ENCODE peak calls at places on chromosome 21, in seven cellular contexts. S is NCI-H510A, R is GM12865, E is AG08395, H is AG09319, Y is OCI-M1, F is adrenal gland. W is an unnamed sample.

GRCh38 chr21:41784456-41785102 is 17.7 kb upstream of the RIPK4 start:
- DNase-seq in F (no peak), Y (no peak), H (no peak), S (no peak), E (no peak), R (no peak), W (no peak)

GRCh38 chr21:45601551-45601950 is 42.0 kb upstream of the PCBP3 start:
- DNase-seq in S (no peak), E (no peak), Y (no peak), R (no peak), H (no peak), F (no peak), W (no peak)

GRCh38 chr21:32329331-32329730 is 30.7 kb downstream of the MRAP start:
- DNase-seq in Y (no peak), H (no peak), R (no peak), E (peak), F (peak), S (no peak), W (no peak)

GRCh38 chr21:46128106-46128982 is 27.0 kb downstream of the FTCD start:
- DNase-seq in R (no peak), S (no peak), F (no peak), H (no peak), Y (no peak), E (peak), W (no peak)

GRCh38 chr21:35533893-35534292 is 484.8 kb upstream of the RUNX1 start:
- DNase-seq in H (no peak), E (no peak), Y (no peak), R (no peak), F (no peak), S (no peak), W (no peak)

GRCh38 chr21:26969971-26970725 is 3.3 kb upstream of the ADAMTS5 start:
- DNase-seq in Y (no peak), F (no peak), E (no peak), R (no peak), H (no peak), S (no peak), W (no peak)

GRCh38 chr21:21028275-21028814 is 30.1 kb downstream of the NCAM2 start:
- DNase-seq in H (no peak), S (no peak), F (no peak), Y (no peak), E (no peak), R (no peak), W (no peak)

GRCh38 chr21:28633803-28634572 is 358.7 kb downstream of the LTN1 start:
- DNase-seq in E (peak), H (no peak), S (no peak), F (no peak), Y (peak), R (no peak), W (no peak)

GRCh38 chr21:44263221-44263671 is 1.5 kb upstream of the DNMT3L start:
- DNase-seq in F (no peak), E (no peak), Y (no peak), R (no peak), H (no peak), S (no peak), W (no peak)

GRCh38 chr21:45511007-45511406 is 31.2 kb downstream of the SLC19A1 start:
- DNase-seq in H (no peak), E (no peak), F (no peak), S (no peak), R (no peak), Y (no peak), W (no peak)

GRCh38 chr21:45291613-45292398 is 4.1 kb upstream of the POFUT2 start:
- DNase-seq in E (no peak), F (peak), R (no peak), S (no peak), Y (no peak), H (no peak), W (no peak)

GRCh38 chr21:17802568-17802967 is 16.6 kb downstream of the C21orf91 start:
- DNase-seq in S (no peak), Y (no peak), H (no peak), R (no peak), F (no peak), E (peak), W (no peak)

GRCh38 chr21:21664871-21665270 is 666.7 kb downstream of the NCAM2 start:
- DNase-seq in Y (no peak), S (no peak), F (no peak), E (no peak), H (no peak), R (no peak), W (no peak)

GRCh38 chr21:36534656-36535055 is 54.7 kb upstream of the CLDN14 start:
- DNase-seq in F (no peak), E (no peak), Y (peak), S (no peak), R (peak), H (no peak), W (no peak)

GRCh38 chr21:36203603-36203889 is 46.9 kb downstream of the DOP1B start:
- DNase-seq in F (no peak), R (peak), S (no peak), E (peak), H (peak), Y (no peak), W (no peak)

GRCh38 chr21:37535130-37535529 is 168.6 kb downstream of the DYRK1A start:
- DNase-seq in E (no peak), F (no peak), H (no peak), Y (no peak), R (no peak), S (no peak), W (no peak)

GRCh38 chr21:45304945-45305344 is 17.2 kb upstream of the POFUT2 start:
- DNase-seq in H (no peak), F (no peak), S (no peak), R (no peak), E (no peak), Y (no peak), W (peak)

GRCh38 chr21:45383111-45383614 is 21.8 kb upstream of the COL18A1 start:
- DNase-seq in S (no peak), F (peak), H (no peak), E (no peak), R (no peak), Y (peak), W (no peak)

GRCh38 chr21:39885119-39885848 is 18.0 kb downstream of the PCP4 start:
- DNase-seq in F (peak), S (no peak), R (no peak), Y (no peak), E (no peak), H (no peak), W (no peak)

GRCh38 chr21:30962013-30962412 is 76.3 kb downstream of the KRTAP19-8 start:
- DNase-seq in S (no peak), F (no peak), R (no peak), Y (peak), E (no peak), H (no peak), W (no peak)

GRCh38 chr21:45590726-45591618 is 48.7 kb upstream of the SLC19A1 start:
- DNase-seq in F (peak), H (no peak), E (no peak), R (peak), S (no peak), Y (peak), W (peak)

GRCh38 chr21:39444406-39445145 is 1.0 kb downstream of the LCA5L start:
- DNase-seq in H (no peak), R (no peak), F (peak), Y (no peak), E (peak), S (no peak), W (no peak)

GRCh38 chr21:24225432-24225831 is 1381.8 kb downstream of the MRPL39 start:
- DNase-seq in S (no peak), R (no peak), F (no peak), H (no peak), E (no peak), Y (peak), W (no peak)

GRCh38 chr21:17279663-17280062 is 233.2 kb upstream of the CXADR start:
- DNase-seq in F (no peak), E (no peak), Y (no peak), H (no peak), S (no peak), R (no peak), W (no peak)

GRCh38 chr21:39216290-39216689 is 33.0 kb upstream of the PSMG1 start:
- DNase-seq in H (no peak), F (no peak), E (no peak), S (no peak), R (no peak), Y (no peak), W (no peak)

GRCh38 chr21:38140192-38140905 is 116.4 kb upstream of the KCNJ15 start:
- DNase-seq in F (peak), E (peak), Y (peak), S (no peak), H (no peak), R (no peak), W (no peak)

GRCh38 chr21:42431196-42431595 is 27.5 kb downstream of the UBASH3A start:
- DNase-seq in H (no peak), F (no peak), E (no peak), R (no peak), S (no peak), Y (no peak), W (no peak)

GRCh38 chr21:42609806-42610205 is 43.6 kb upstream of the PDE9A start:
- DNase-seq in F (no peak), Y (peak), E (no peak), S (no peak), R (peak), H (no peak), W (no peak)

GRCh38 chr21:43292041-43292865 is 123.4 kb downstream of the CRYAA start:
- DNase-seq in E (no peak), R (no peak), S (no peak), F (no peak), H (no peak), Y (no peak), W (no peak)

GRCh38 chr21:29295066-29295650 is 3.6 kb upstream of the BACH1 start:
- DNase-seq in R (peak), E (no peak), S (no peak), F (no peak), Y (no peak), H (no peak), W (peak)

GRCh38 chr21:24042687-24043086 is 1564.6 kb downstream of the MRPL39 start:
- DNase-seq in F (no peak), H (no peak), Y (no peak), R (no peak), S (no peak), E (no peak), W (no peak)

GRCh38 chr21:38955495-38955894 is 149.8 kb downstream of the ETS2 start:
- DNase-seq in E (peak), H (no peak), R (no peak), Y (no peak), S (no peak), F (no peak), W (no peak)

GRCh38 chr21:15943009-15943666 is 213.4 kb downstream of the USP25 start:
- DNase-seq in H (no peak), S (no peak), E (no peak), R (no peak), Y (no peak), F (no peak), W (no peak)

GRCh38 chr21:15967661-15968060 is 237.9 kb downstream of the USP25 start:
- DNase-seq in R (no peak), H (no peak), S (no peak), F (no peak), Y (no peak), E (peak), W (no peak)

GRCh38 chr21:31176725-31177124 is 138.4 kb upstream of the KRTAP19-8 start:
- DNase-seq in F (no peak), S (no peak), R (no peak), H (no peak), E (no peak), Y (no peak), W (no peak)

GRCh38 chr21:15029077-15029476 is 35.7 kb downstream of the NRIP1 start:
- DNase-seq in H (no peak), S (no peak), R (no peak), Y (no peak), E (no peak), F (no peak), W (no peak)

GRCh38 chr21:39441502-39442475 is 3.8 kb downstream of the LCA5L start:
- DNase-seq in R (peak), S (peak), F (peak), Y (peak), E (peak), H (no peak), W (peak)

GRCh38 chr21:29240136-29240535 is 58.6 kb upstream of the BACH1 start:
- DNase-seq in Y (no peak), R (no peak), H (no peak), S (no peak), F (no peak), E (no peak), W (no peak)

GRCh38 chr21:37496972-37497371 is 130.4 kb downstream of the DYRK1A start:
- DNase-seq in R (no peak), F (no peak), Y (peak), E (no peak), H (no peak), S (no peak), W (no peak)

W was measured in T follicular helper cell.